ENCODE peak calls at places on chromosomes 16 and 17, in ten cellular contexts. One of them, this sample, is unnamed.

GRCh38 chr16:61277849-61278248 is 758.4 kb downstream of the CDH8 start:
- DNase-seq in testis: no peak
- DNase-seq in HEK293T: no peak
- DNase-seq in lung: no peak
- DNase-seq in NCI-H524: no peak
- DNase-seq in stimulated activated CD4-positive, alpha-beta T cell treated with anti-CD3 and anti-CD28 coated beads, TNF-alpha, amount 100 ng/mL, for 48 hours: no peak
- DNase-seq in H54: no peak
- DNase-seq in AG08395: no peak
- DNase-seq in left ventricle myocardium superior: no peak
- DNase-seq in EH: no peak
- DNase-seq in this sample: no peak

GRCh38 chr17:78839173-78839761 is 1.3 kb downstream of the USP36 start:
- DNase-seq in testis: no peak
- DNase-seq in H54: peak
- DNase-seq in lung: no peak
- DNase-seq in AG08395: peak
- DNase-seq in EH: peak
- DNase-seq in left ventricle myocardium superior: no peak
- DNase-seq in HEK293T: no peak
- DNase-seq in NCI-H524: no peak
- DNase-seq in stimulated activated CD4-positive, alpha-beta T cell treated with anti-CD3 and anti-CD28 coated beads, TNF-alpha, amount 100 ng/mL, for 48 hours: no peak
- DNase-seq in this sample: no peak

GRCh38 chr16:9256196-9256595 is 164.8 kb downstream of the HAPSTR1 start:
- DNase-seq in H54: peak
- DNase-seq in NCI-H524: peak
- DNase-seq in stimulated activated CD4-positive, alpha-beta T cell treated with anti-CD3 and anti-CD28 coated beads, TNF-alpha, amount 100 ng/mL, for 48 hours: peak
- DNase-seq in EH: peak
- DNase-seq in AG08395: no peak
- DNase-seq in left ventricle myocardium superior: no peak
- DNase-seq in testis: peak
- DNase-seq in HEK293T: peak
- DNase-seq in lung: no peak
- DNase-seq in this sample: peak

GRCh38 chr16:9900576-9900975 is 281.7 kb downstream of the GRIN2A start:
- DNase-seq in stimulated activated CD4-positive, alpha-beta T cell treated with anti-CD3 and anti-CD28 coated beads, TNF-alpha, amount 100 ng/mL, for 48 hours: no peak
- DNase-seq in HEK293T: no peak
- DNase-seq in AG08395: no peak
- DNase-seq in EH: no peak
- DNase-seq in left ventricle myocardium superior: no peak
- DNase-seq in lung: no peak
- DNase-seq in NCI-H524: no peak
- DNase-seq in testis: no peak
- DNase-seq in H54: no peak
- DNase-seq in this sample: no peak

GRCh38 chr17:49505854-49506253 is 10.8 kb downstream of the NGFR start:
- DNase-seq in lung: no peak
- DNase-seq in HEK293T: no peak
- DNase-seq in NCI-H524: no peak
- DNase-seq in testis: peak
- DNase-seq in left ventricle myocardium superior: peak
- DNase-seq in stimulated activated CD4-positive, alpha-beta T cell treated with anti-CD3 and anti-CD28 coated beads, TNF-alpha, amount 100 ng/mL, for 48 hours: no peak
- DNase-seq in H54: no peak
- DNase-seq in AG08395: no peak
- DNase-seq in EH: no peak
- DNase-seq in this sample: no peak

GRCh38 chr17:58947411-58948208 is 159.1 kb downstream of the TRIM37 start:
- DNase-seq in NCI-H524: no peak
- DNase-seq in EH: peak
- DNase-seq in HEK293T: no peak
- DNase-seq in H54: no peak
- DNase-seq in stimulated activated CD4-positive, alpha-beta T cell treated with anti-CD3 and anti-CD28 coated beads, TNF-alpha, amount 100 ng/mL, for 48 hours: no peak
- DNase-seq in left ventricle myocardium superior: no peak
- DNase-seq in AG08395: no peak
- DNase-seq in testis: no peak
- DNase-seq in lung: no peak
- DNase-seq in this sample: no peak

GRCh38 chr17:7577327-7578199 is 1.9 kb upstream of the CD68 start:
- DNase-seq in NCI-H524: no peak
- DNase-seq in EH: no peak
- DNase-seq in testis: no peak
- DNase-seq in HEK293T: no peak
- DNase-seq in left ventricle myocardium superior: no peak
- DNase-seq in AG08395: no peak
- DNase-seq in H54: no peak
- DNase-seq in stimulated activated CD4-positive, alpha-beta T cell treated with anti-CD3 and anti-CD28 coated beads, TNF-alpha, amount 100 ng/mL, for 48 hours: no peak
- DNase-seq in lung: no peak
- DNase-seq in this sample: no peak

GRCh38 chr17:40530988-40531971 is 29.9 kb upstream of the TNS4 start:
- DNase-seq in lung: no peak
- DNase-seq in AG08395: no peak
- DNase-seq in HEK293T: no peak
- DNase-seq in stimulated activated CD4-positive, alpha-beta T cell treated with anti-CD3 and anti-CD28 coated beads, TNF-alpha, amount 100 ng/mL, for 48 hours: peak
- DNase-seq in left ventricle myocardium superior: no peak
- DNase-seq in testis: no peak
- DNase-seq in NCI-H524: no peak
- DNase-seq in H54: no peak
- DNase-seq in EH: no peak
- DNase-seq in this sample: no peak

This sample was measured in HuH-7.